ENCODE peak calls at places on chromosomes 12 and 14, in eight cellular contexts. One of them, this sample, is unnamed.

GRCh38 chr12:120574106-120574505 is 7.1 kb downstream of the POP5 start:
- DNase-seq in stomach: no peak
- DNase-seq in tibial artery: no peak
- DNase-seq in cardiac muscle cell: no peak
- DNase-seq in RWPE2: no peak
- DNase-seq in ovary: no peak
- DNase-seq in PC-3: no peak
- DNase-seq in GM23248: no peak
- DNase-seq in this sample: no peak

GRCh38 chr12:131454418-131455217 is 256.3 kb upstream of the SFSWAP start:
- DNase-seq in stomach: peak
- DNase-seq in tibial artery: peak
- DNase-seq in cardiac muscle cell: peak
- DNase-seq in RWPE2: no peak
- DNase-seq in ovary: no peak
- DNase-seq in PC-3: peak
- DNase-seq in GM23248: peak
- DNase-seq in this sample: no peak

GRCh38 chr12:39224971-39225370 is 217.9 kb downstream of the KIF21A start:
- DNase-seq in stomach: no peak
- DNase-seq in tibial artery: no peak
- DNase-seq in cardiac muscle cell: no peak
- DNase-seq in RWPE2: no peak
- DNase-seq in ovary: no peak
- DNase-seq in PC-3: no peak
- DNase-seq in GM23248: no peak
- DNase-seq in this sample: no peak

GRCh38 chr12:1171657-1172056 is 180.6 kb downstream of the ERC1 start:
- DNase-seq in stomach: no peak
- DNase-seq in tibial artery: no peak
- DNase-seq in cardiac muscle cell: peak
- DNase-seq in RWPE2: no peak
- DNase-seq in ovary: no peak
- DNase-seq in PC-3: no peak
- DNase-seq in GM23248: no peak
- DNase-seq in this sample: no peak

GRCh38 chr14:61077437-61077836 is 96.4 kb downstream of the SLC38A6 start:
- DNase-seq in stomach: no peak
- DNase-seq in tibial artery: no peak
- DNase-seq in cardiac muscle cell: no peak
- DNase-seq in RWPE2: no peak
- DNase-seq in ovary: no peak
- DNase-seq in PC-3: peak
- DNase-seq in GM23248: no peak
- DNase-seq in this sample: no peak

GRCh38 chr14:51331651-51332367 is 91.8 kb downstream of the TMX1 start:
- DNase-seq in stomach: no peak
- DNase-seq in tibial artery: no peak
- DNase-seq in cardiac muscle cell: no peak
- DNase-seq in RWPE2: no peak
- DNase-seq in ovary: no peak
- DNase-seq in PC-3: no peak
- DNase-seq in GM23248: no peak
- DNase-seq in this sample: no peak

GRCh38 chr12:32400866-32401265 is 1.5 kb downstream of the FGD4 start:
- DNase-seq in stomach: no peak
- DNase-seq in tibial artery: no peak
- DNase-seq in cardiac muscle cell: no peak
- DNase-seq in RWPE2: no peak
- DNase-seq in ovary: no peak
- DNase-seq in PC-3: no peak
- DNase-seq in GM23248: no peak
- DNase-seq in this sample: no peak

GRCh38 chr14:25050494-25051170 is 685 bp upstream of the STXBP6 start:
- DNase-seq in stomach: no peak
- DNase-seq in tibial artery: no peak
- DNase-seq in cardiac muscle cell: peak
- DNase-seq in RWPE2: no peak
- DNase-seq in ovary: no peak
- DNase-seq in PC-3: peak
- DNase-seq in GM23248: peak
- DNase-seq in this sample: no peak

GRCh38 chr14:77612011-77612620 is 4.3 kb downstream of the SPTLC2 start:
- DNase-seq in stomach: no peak
- DNase-seq in tibial artery: no peak
- DNase-seq in cardiac muscle cell: no peak
- DNase-seq in RWPE2: no peak
- DNase-seq in ovary: no peak
- DNase-seq in PC-3: peak
- DNase-seq in GM23248: peak
- DNase-seq in this sample: no peak

GRCh38 chr12:6605425-6606330 is 1.5 kb downstream of the CHD4 start:
- DNase-seq in stomach: no peak
- DNase-seq in tibial artery: peak
- DNase-seq in cardiac muscle cell: peak
- DNase-seq in RWPE2: no peak
- DNase-seq in ovary: no peak
- DNase-seq in PC-3: peak
- DNase-seq in GM23248: peak
- DNase-seq in this sample: no peak

GRCh38 chr12:16603916-16604575 is 1.9 kb downstream of the LMO3 start:
- DNase-seq in stomach: no peak
- DNase-seq in tibial artery: no peak
- DNase-seq in cardiac muscle cell: peak
- DNase-seq in RWPE2: no peak
- DNase-seq in ovary: no peak
- DNase-seq in PC-3: no peak
- DNase-seq in GM23248: no peak
- DNase-seq in this sample: no peak

GRCh38 chr14:50023671-50024490 is 92.5 kb downstream of the VCPKMT start:
- DNase-seq in stomach: no peak
- DNase-seq in tibial artery: peak
- DNase-seq in cardiac muscle cell: no peak
- DNase-seq in RWPE2: no peak
- DNase-seq in ovary: no peak
- DNase-seq in PC-3: peak
- DNase-seq in GM23248: peak
- DNase-seq in this sample: no peak

GRCh38 chr14:76884853-76885276 is 58.7 kb downstream of the LRRC74A start:
- DNase-seq in stomach: no peak
- DNase-seq in tibial artery: no peak
- DNase-seq in cardiac muscle cell: no peak
- DNase-seq in RWPE2: no peak
- DNase-seq in ovary: no peak
- DNase-seq in PC-3: no peak
- DNase-seq in GM23248: no peak
- DNase-seq in this sample: no peak

GRCh38 chr12:50287271-50287670 is 4.0 kb upstream of the LIMA1 start:
- DNase-seq in stomach: no peak
- DNase-seq in tibial artery: no peak
- DNase-seq in cardiac muscle cell: no peak
- DNase-seq in RWPE2: no peak
- DNase-seq in ovary: no peak
- DNase-seq in PC-3: no peak
- DNase-seq in GM23248: no peak
- DNase-seq in this sample: no peak

GRCh38 chr12:44837114-44837800 is 38.9 kb downstream of the NELL2 start:
- DNase-seq in stomach: no peak
- DNase-seq in tibial artery: no peak
- DNase-seq in cardiac muscle cell: no peak
- DNase-seq in RWPE2: no peak
- DNase-seq in ovary: no peak
- DNase-seq in PC-3: no peak
- DNase-seq in GM23248: no peak
- DNase-seq in this sample: no peak

GRCh38 chr14:85441909-85442643 is 87.9 kb upstream of the FLRT2 start:
- DNase-seq in stomach: no peak
- DNase-seq in tibial artery: no peak
- DNase-seq in cardiac muscle cell: no peak
- DNase-seq in RWPE2: no peak
- DNase-seq in ovary: no peak
- DNase-seq in PC-3: no peak
- DNase-seq in GM23248: no peak
- DNase-seq in this sample: no peak

GRCh38 chr12:83256581-83256980 is 569.9 kb downstream of the TMTC2 start:
- DNase-seq in stomach: no peak
- DNase-seq in tibial artery: no peak
- DNase-seq in cardiac muscle cell: no peak
- DNase-seq in RWPE2: no peak
- DNase-seq in ovary: no peak
- DNase-seq in PC-3: no peak
- DNase-seq in GM23248: no peak
- DNase-seq in this sample: no peak

GRCh38 chr14:69430306-69430939 is 31.9 kb downstream of the SLC39A9 start:
- DNase-seq in stomach: no peak
- DNase-seq in tibial artery: no peak
- DNase-seq in cardiac muscle cell: no peak
- DNase-seq in RWPE2: no peak
- DNase-seq in ovary: no peak
- DNase-seq in PC-3: no peak
- DNase-seq in GM23248: no peak
- DNase-seq in this sample: no peak
- H3K4me3 ChIP-seq in stomach: no peak
- H3K4me3 ChIP-seq in tibial artery: no peak
- H3K4me3 ChIP-seq in cardiac muscle cell: no peak
- H3K4me3 ChIP-seq in RWPE2: no peak
- H3K4me3 ChIP-seq in ovary: no peak
- H3K4me3 ChIP-seq in PC-3: no peak
- H3K4me3 ChIP-seq in GM23248: no peak
- H3K4me3 ChIP-seq in this sample: no peak

DNA sequence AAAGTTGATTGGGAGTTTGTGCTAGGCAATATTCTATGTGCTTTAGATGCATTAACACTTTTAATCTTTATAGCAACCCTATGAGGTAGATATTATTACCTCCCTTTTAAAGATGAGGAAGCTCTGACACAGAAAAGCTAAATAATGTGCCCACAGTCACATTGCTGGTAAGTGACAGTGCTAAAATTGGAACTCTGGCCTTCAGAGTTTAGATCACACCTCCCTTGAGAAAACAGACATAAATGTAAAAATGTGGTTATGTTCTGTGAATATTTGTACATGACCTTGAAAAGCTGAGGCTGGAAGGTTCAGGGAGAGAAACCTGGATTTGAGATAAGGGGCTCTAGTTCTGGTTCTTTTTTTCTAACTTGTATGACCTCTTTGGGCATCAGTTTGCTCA is 1.9 kb downstream of the ABHD4 start:
- DNase-seq in stomach: no peak
- DNase-seq in tibial artery: no peak
- DNase-seq in cardiac muscle cell: no peak
- DNase-seq in RWPE2: no peak
- DNase-seq in ovary: no peak
- DNase-seq in PC-3: no peak
- DNase-seq in GM23248: no peak
- DNase-seq in this sample: no peak
- H3K4me3 ChIP-seq in stomach: no peak
- H3K4me3 ChIP-seq in tibial artery: no peak
- H3K4me3 ChIP-seq in cardiac muscle cell: no peak
- H3K4me3 ChIP-seq in RWPE2: no peak
- H3K4me3 ChIP-seq in ovary: no peak
- H3K4me3 ChIP-seq in PC-3: peak
- H3K4me3 ChIP-seq in GM23248: no peak
- H3K4me3 ChIP-seq in this sample: peak

DNA sequence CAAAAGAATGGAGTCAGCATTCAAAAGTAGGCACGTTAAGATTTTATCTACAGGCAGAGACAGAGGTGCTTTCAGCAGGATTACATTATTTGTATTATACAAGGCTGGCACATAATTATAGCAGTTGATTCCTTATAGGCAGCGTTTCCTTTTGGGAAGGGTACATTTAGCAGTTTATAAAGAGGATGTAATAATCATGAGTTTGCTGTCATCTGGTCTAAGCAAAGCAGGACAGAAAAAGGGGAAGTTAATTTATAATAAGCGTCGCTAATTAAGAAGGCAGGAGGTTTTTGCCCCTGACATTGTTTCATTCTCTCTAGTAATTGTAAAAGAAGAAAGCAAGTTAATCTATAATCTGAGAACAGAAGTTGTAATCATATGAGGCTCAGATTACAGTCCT is 259.9 kb upstream of the MDGA2 start:
- DNase-seq in stomach: no peak
- DNase-seq in tibial artery: no peak
- DNase-seq in cardiac muscle cell: no peak
- DNase-seq in RWPE2: no peak
- DNase-seq in ovary: no peak
- DNase-seq in PC-3: no peak
- DNase-seq in GM23248: no peak
- DNase-seq in this sample: no peak
- H3K4me3 ChIP-seq in stomach: no peak
- H3K4me3 ChIP-seq in tibial artery: no peak
- H3K4me3 ChIP-seq in cardiac muscle cell: no peak
- H3K4me3 ChIP-seq in RWPE2: no peak
- H3K4me3 ChIP-seq in ovary: no peak
- H3K4me3 ChIP-seq in PC-3: no peak
- H3K4me3 ChIP-seq in GM23248: no peak
- H3K4me3 ChIP-seq in this sample: no peak

GRCh38 chr12:121857322-121858246 is 1.1 kb downstream of the HPD start:
- DNase-seq in stomach: no peak
- DNase-seq in tibial artery: no peak
- DNase-seq in cardiac muscle cell: no peak
- DNase-seq in RWPE2: no peak
- DNase-seq in ovary: no peak
- DNase-seq in PC-3: no peak
- DNase-seq in GM23248: no peak
- DNase-seq in this sample: no peak
- H3K4me3 ChIP-seq in stomach: no peak
- H3K4me3 ChIP-seq in tibial artery: no peak
- H3K4me3 ChIP-seq in cardiac muscle cell: no peak
- H3K4me3 ChIP-seq in RWPE2: no peak
- H3K4me3 ChIP-seq in ovary: no peak
- H3K4me3 ChIP-seq in PC-3: no peak
- H3K4me3 ChIP-seq in GM23248: no peak
- H3K4me3 ChIP-seq in this sample: no peak

DNA sequence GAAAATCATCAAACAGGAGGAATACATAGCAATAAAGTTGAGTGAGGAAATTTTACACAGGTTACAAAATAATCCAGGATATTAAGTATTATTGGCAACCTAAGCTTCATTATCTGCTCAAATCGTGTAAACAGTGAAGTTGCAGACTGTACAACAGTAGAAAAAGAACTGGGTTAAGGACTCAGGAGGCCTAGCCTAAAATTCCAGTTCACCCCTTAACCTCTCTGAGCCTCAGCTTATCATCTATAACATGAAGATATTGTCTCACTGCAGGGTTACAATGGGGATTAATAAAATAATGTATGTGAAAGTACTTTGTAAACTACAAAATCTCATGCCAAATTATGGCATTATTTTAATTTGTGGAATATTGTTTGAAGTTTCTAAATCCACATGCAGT is 26.0 kb downstream of the DDHD1 start:
- DNase-seq in stomach: no peak
- DNase-seq in tibial artery: no peak
- DNase-seq in cardiac muscle cell: no peak
- DNase-seq in RWPE2: no peak
- DNase-seq in ovary: no peak
- DNase-seq in PC-3: no peak
- DNase-seq in GM23248: no peak
- DNase-seq in this sample: no peak
- H3K4me3 ChIP-seq in stomach: no peak
- H3K4me3 ChIP-seq in tibial artery: no peak
- H3K4me3 ChIP-seq in cardiac muscle cell: no peak
- H3K4me3 ChIP-seq in RWPE2: no peak
- H3K4me3 ChIP-seq in ovary: no peak
- H3K4me3 ChIP-seq in PC-3: no peak
- H3K4me3 ChIP-seq in GM23248: peak
- H3K4me3 ChIP-seq in this sample: peak

GRCh38 chr12:104290320-104290719 is 13.2 kb upstream of the EID3 start:
- DNase-seq in stomach: no peak
- DNase-seq in tibial artery: no peak
- DNase-seq in cardiac muscle cell: no peak
- DNase-seq in RWPE2: no peak
- DNase-seq in ovary: no peak
- DNase-seq in PC-3: peak
- DNase-seq in GM23248: no peak
- DNase-seq in this sample: no peak
- H3K4me3 ChIP-seq in stomach: no peak
- H3K4me3 ChIP-seq in tibial artery: peak
- H3K4me3 ChIP-seq in cardiac muscle cell: no peak
- H3K4me3 ChIP-seq in RWPE2: no peak
- H3K4me3 ChIP-seq in ovary: peak
- H3K4me3 ChIP-seq in PC-3: peak
- H3K4me3 ChIP-seq in GM23248: peak
- H3K4me3 ChIP-seq in this sample: peak